ENCODE peak calls at places on chromosomes 3 and 15, in nine cellular contexts. M is Peyer's patch, S is vagina, I is endodermal cell, V is right lobe of liver, G is A549, J is pancreas, D is PC-9, A is fibroblast of lung. O is an unnamed sample.

GRCh38 chr15:88389120-88389519 is 78.1 kb downstream of the MRPL46 start:
- DNase-seq in J (no peak), A (no peak), I (peak; percentile 46), V (no peak), G (no peak), D (no peak), M (no peak), S (no peak), O (no peak)

GRCh38 chr15:55897560-55898336 is 95.7 kb downstream of the NEDD4 start:
- DNase-seq in G (peak; percentile 76), J (no peak), V (no peak), M (no peak), D (no peak), S (no peak), A (peak; percentile 65), I (peak; percentile 84), O (peak; percentile 77)

GRCh38 chr3:122680381-122681293 is at the start of gene PARP14:
- DNase-seq in J (peak; percentile 84), V (peak; percentile 85), D (peak; percentile 55), I (peak; percentile 86), S (no peak), G (peak; percentile 35), M (peak; percentile 83), A (peak; percentile 78), O (peak; percentile 78)

GRCh38 chr3:169662215-169663070 is 1.1 kb downstream of the MECOM start:
- DNase-seq in J (peak; percentile 93), I (peak; percentile 94), A (peak; percentile 82), V (peak; percentile 72), M (peak; percentile 80), S (no peak), G (peak; percentile 53), D (peak; percentile 75), O (peak; percentile 69)

GRCh38 chr3:170644711-170645110 is 58.8 kb upstream of the SLC7A14 start:
- DNase-seq in J (no peak), I (no peak), D (no peak), V (no peak), M (no peak), A (no peak), G (no peak), S (no peak), O (no peak)

GRCh38 chr15:34987623-34987981 is 485 bp downstream of the ZNF770 start:
- DNase-seq in M (no peak), I (no peak), J (peak; percentile 16), G (no peak), D (no peak), S (no peak), V (no peak), A (no peak), O (no peak)

GRCh38 chr3:184176377-184177330 is 2.0 kb downstream of the AP2M1 start:
- DNase-seq in I (peak; percentile 98), G (peak; percentile 64), D (peak; percentile 88), V (no peak), J (peak; percentile 47), S (no peak), A (peak; percentile 93), M (no peak), O (peak; percentile 97)

GRCh38 chr3:36895488-36896409 is 49.1 kb downstream of the TRANK1 start:
- DNase-seq in S (no peak), J (no peak), M (no peak), A (no peak), I (no peak), D (no peak), G (no peak), V (no peak), O (peak; percentile 36)

GRCh38 chr3:65761431-65761830 is 277.3 kb downstream of the MAGI1 start:
- DNase-seq in I (no peak), A (no peak), M (no peak), V (no peak), D (no peak), G (no peak), J (no peak), S (no peak), O (no peak)

GRCh38 chr3:37456270-37456708 is 281.9 kb upstream of the LRRFIP2 start:
- DNase-seq in D (no peak), I (peak; percentile 51), S (no peak), J (no peak), M (peak; percentile 82), A (peak; percentile 2), V (peak; percentile 63), G (no peak), O (peak; percentile 65)

GRCh38 chr3:35670408-35670807 is 31.1 kb downstream of the ARPP21 start:
- DNase-seq in J (no peak), M (no peak), V (no peak), I (no peak), G (no peak), S (no peak), A (no peak), D (no peak), O (no peak)

DNA sequence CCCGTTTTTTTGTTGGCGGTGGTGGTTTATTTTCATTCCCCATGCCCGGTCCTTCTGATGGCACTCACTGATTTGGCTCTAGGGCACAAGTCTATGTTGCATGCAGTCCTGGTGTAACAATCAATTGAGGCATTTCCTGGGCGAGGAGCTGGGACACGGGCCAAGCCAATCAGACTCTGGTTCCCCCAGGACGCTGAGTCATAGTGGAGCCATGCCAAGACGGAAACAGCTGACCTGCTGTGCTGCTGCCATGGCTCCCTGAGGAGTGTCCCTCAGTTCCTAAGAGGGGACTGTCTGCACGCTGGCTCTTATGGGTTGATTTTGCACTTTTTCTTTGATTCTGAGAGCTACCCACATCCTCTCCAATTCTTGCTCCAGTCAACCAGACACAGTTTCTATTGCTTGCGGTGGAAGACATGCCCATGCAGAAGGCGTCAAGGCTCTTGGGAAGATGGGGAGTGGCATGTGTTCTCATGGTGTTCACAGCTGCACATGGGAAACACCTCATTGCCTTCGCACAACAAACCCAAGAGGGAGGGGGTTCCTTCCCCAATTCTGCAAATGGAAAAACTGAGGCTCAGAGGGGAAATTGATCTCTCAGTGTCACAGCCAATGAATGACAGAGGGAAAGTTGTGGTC is 28.4 kb upstream of the ALDH1L1 start:
- DNase-seq in G (peak; percentile 69), D (peak; percentile 84), S (no peak), M (peak; percentile 80), V (peak; percentile 82), I (no peak), J (peak; percentile 78), A (peak; percentile 90), O (peak; percentile 98)
- H3K4me3 ChIP-seq in G (no peak overlapping the region), D (no peak overlapping the region), S (no peak overlapping the region), M (no peak overlapping the region), V (no peak overlapping the region), I (no peak overlapping the region), J (no peak overlapping the region), A (no peak overlapping the region), O (no peak overlapping the region)

GRCh38 chr3:147415819-147416218 is 6.7 kb downstream of the ZIC1 start:
- DNase-seq in V (no peak), G (no peak), I (no peak), D (no peak), S (no peak), M (no peak), A (no peak), J (no peak), O (no peak)
- TF ChIP-seq CTCF in V (peak; percentile 10), G (peak; percentile 19), I (peak; percentile 47), D (no peak), S (no peak), M (no peak), A (no peak), J (no peak), O (no peak)

DNA sequence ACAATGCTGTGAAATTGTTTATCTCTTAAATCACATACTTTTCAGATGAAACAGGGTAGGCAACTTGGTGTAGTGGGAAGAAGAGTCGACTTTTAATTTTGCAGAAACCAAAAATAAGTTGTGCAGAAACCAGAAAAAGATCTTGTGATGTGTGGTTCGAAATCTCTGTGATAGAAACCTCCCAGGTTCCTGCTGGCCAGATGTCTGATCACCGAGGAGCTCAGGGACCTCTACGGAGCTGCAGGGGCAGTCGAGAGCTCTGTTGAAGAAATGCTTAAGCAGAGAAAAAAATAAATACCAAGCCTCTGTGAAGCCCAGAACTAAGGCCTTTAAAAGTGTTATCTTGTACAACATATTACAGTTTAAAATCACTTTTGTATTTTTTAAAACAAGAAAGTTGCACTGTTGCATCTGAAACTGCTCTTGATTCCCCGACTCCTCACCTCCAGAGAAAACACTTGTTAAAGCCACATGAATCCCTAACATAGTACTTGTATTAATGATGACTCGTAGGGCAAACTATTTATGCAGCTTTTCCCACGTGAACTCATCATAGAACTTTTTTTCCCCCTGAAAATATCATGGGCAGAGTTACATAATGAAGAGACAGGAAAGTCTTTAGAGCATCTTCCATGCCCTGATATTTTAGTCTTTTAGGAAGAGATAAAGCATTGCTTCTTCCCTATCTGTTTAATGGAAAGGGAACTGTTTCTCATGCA is 51.3 kb downstream of the CCK start:
- DNase-seq in J (no peak), M (no peak), V (no peak), D (no peak), A (no peak), G (no peak), I (no peak), S (no peak), O (peak; percentile 56)
- H3K4me3 ChIP-seq in J (no peak overlapping the region), M (no peak overlapping the region), V (no peak overlapping the region), D (no peak overlapping the region), A (no peak overlapping the region), G (no peak overlapping the region), I (no peak overlapping the region), S (no peak overlapping the region), O (no peak overlapping the region)

GRCh38 chr3:38782148-38782547 is 33.9 kb downstream of the SCN10A start:
- DNase-seq in A (no peak), V (no peak), J (no peak), I (no peak), M (no peak), G (no peak), S (no peak), D (no peak), O (peak; percentile 21)
- TF ChIP-seq CTCF in A (peak; percentile 21), V (no peak), J (no peak), I (no peak), M (no peak), G (no peak), S (no peak), D (no peak), O (no peak)

O was measured in cardiac fibroblast.